ENCODE peak calls at places on chromosomes 11 and 22, in five cellular contexts. D is NAMALWA, P is sciatic nerve, R is cardiac muscle cell, W is activated T-cell treated with anti-CD3 and anti-CD28 coated beads for 1 hour. I is an unnamed sample.

GRCh38 chr11:76150141-76150540 is 56.2 kb downstream of the WNT11 start:
- DNase-seq in D (no peak), P (no peak), R (no peak), W (no peak), I (peak)

GRCh38 chr22:24935771-24936483 is 10.6 kb downstream of the LHFPL7 start:
- DNase-seq in D (no peak), P (no peak), R (no peak), W (no peak), I (no peak)

GRCh38 chr22:49968313-49968830 is 7.8 kb downstream of the PIM3 start:
- DNase-seq in D (no peak), P (no peak), R (no peak), W (no peak), I (peak)

GRCh38 chr11:16154715-16155396 is 201.5 kb downstream of the SOX6 start:
- DNase-seq in D (no peak), P (no peak), R (no peak), W (no peak), I (no peak)

GRCh38 chr11:9077164-9077563 is 14.2 kb downstream of the SCUBE2 start:
- DNase-seq in D (no peak), P (no peak), R (no peak), W (no peak), I (no peak)

GRCh38 chr22:47303161-47303890 is 540.9 kb downstream of the TBC1D22A start:
- DNase-seq in D (no peak), P (no peak), R (no peak), W (no peak), I (no peak)

GRCh38 chr11:119460582-119460981 is 37.6 kb upstream of the THY1 start:
- DNase-seq in D (peak), P (no peak), R (no peak), W (no peak), I (no peak)

GRCh38 chr11:64366751-64367150 is 7.8 kb downstream of the RPS6KA4 start:
- DNase-seq in D (no peak), P (no peak), R (no peak), W (no peak), I (no peak)

GRCh38 chr11:126152586-126152985 is 58.9 kb downstream of the RPUSD4 start:
- DNase-seq in D (no peak), P (no peak), R (no peak), W (no peak), I (no peak)

GRCh38 chr11:47508595-47509555 is 44.1 kb downstream of the CELF1 start:
- DNase-seq in D (no peak), P (no peak), R (no peak), W (no peak), I (no peak)

GRCh38 chr22:43882122-43882767 is 9.6 kb downstream of the PNPLA5 start:
- DNase-seq in D (no peak), P (peak), R (no peak), W (no peak), I (peak)

GRCh38 chr22:18076060-18076497 is 1.7 kb upstream of the PEX26 start:
- DNase-seq in D (peak), P (no peak), R (peak), W (no peak), I (no peak)

GRCh38 chr11:97398246-97398645 is 1008.4 kb downstream of the JRKL start:
- DNase-seq in D (no peak), P (no peak), R (no peak), W (no peak), I (no peak)